ENCODE peak calls at places on chromosomes 4 and X, in seven cellular contexts. T is H9, P is IMR-90, W is mesendoderm, C is H1, Z is neuronal stem cell, E is mesenchymal stem cell. Q is an unnamed sample.

GRCh38 chr4:99471349-99471748 is 36.2 kb upstream of the ADH7 start:
- DNase-seq in T (no peak), P (no peak), W (peak), C (no peak), Z (no peak), E (no peak), Q (no peak)

GRCh38 chr4:14254806-14255445 is 627.4 kb upstream of the BOD1L1 start:
- DNase-seq in T (no peak), P (no peak), W (no peak), C (no peak), Z (no peak), E (no peak), Q (no peak)

GRCh38 chr4:66182651-66183050 is 512.4 kb upstream of the EPHA5 start:
- DNase-seq in T (no peak), P (no peak), W (no peak), C (no peak), Z (no peak), E (no peak), Q (no peak)

GRCh38 chr4:52369649-52370048 is 289.5 kb downstream of the USP46 start:
- DNase-seq in T (no peak), P (no peak), W (peak), C (no peak), Z (no peak), E (no peak), Q (peak)

GRCh38 chr4:122854444-122854843 is 27.8 kb downstream of the FGF2 start:
- DNase-seq in T (no peak), P (no peak), W (no peak), C (no peak), Z (no peak), E (no peak), Q (peak)

GRCh38 chrX:115531818-115532403 is 29.1 kb upstream of the PLS3 start:
- DNase-seq in T (no peak), P (peak), W (no peak), C (no peak), Z (no peak), E (peak), Q (no peak)

GRCh38 chrX:14356401-14356800 is 172.9 kb upstream of the GLRA2 start:
- DNase-seq in T (no peak), P (no peak), W (no peak), C (no peak), Z (no peak), E (peak), Q (no peak)

GRCh38 chrX:45852884-45853283 is 652.2 kb upstream of the DIPK2B start:
- DNase-seq in T (no peak), P (no peak), W (peak), C (no peak), Z (no peak), E (peak), Q (no peak)

GRCh38 chr4:61273237-61273636 is 73.1 kb downstream of the ADGRL3 start:
- DNase-seq in T (no peak), P (peak), W (no peak), C (no peak), Z (no peak), E (peak), Q (no peak)

GRCh38 chrX:103846395-103846794 is 14.3 kb upstream of the RAB9B start:
- DNase-seq in T (no peak), P (peak), W (no peak), C (no peak), Z (no peak), E (no peak), Q (no peak)

GRCh38 chr4:122819708-122820449 is 6.8 kb upstream of the FGF2 start:
- DNase-seq in T (no peak), P (peak), W (no peak), C (no peak), Z (no peak), E (peak), Q (no peak)

GRCh38 chrX:71936632-71937031 is 26.0 kb downstream of the NHSL2 start:
- DNase-seq in T (no peak), P (no peak), W (no peak), C (no peak), Z (no peak), E (no peak), Q (no peak)

GRCh38 chrX:7068939-7069367 is 78.6 kb upstream of the STS start:
- DNase-seq in T (peak), P (no peak), W (peak), C (no peak), Z (no peak), E (no peak), Q (peak)

GRCh38 chrX:132631579-132632232 is 142.9 kb upstream of the MBNL3 start:
- DNase-seq in T (no peak), P (peak), W (peak), C (no peak), Z (no peak), E (peak), Q (peak)

GRCh38 chr4:5747746-5748365 is 36.9 kb downstream of the EVC start:
- DNase-seq in T (no peak), P (peak), W (no peak), C (no peak), Z (no peak), E (peak), Q (peak)

GRCh38 chrX:3268804-3269203 is 77.6 kb downstream of the MXRA5 start:
- DNase-seq in T (no peak), P (peak), W (no peak), C (no peak), Z (no peak), E (peak), Q (no peak)

GRCh38 chrX:37380920-37381319 is 31.8 kb downstream of the PRRG1 start:
- DNase-seq in T (no peak), P (peak), W (no peak), C (no peak), Z (no peak), E (peak), Q (no peak)

GRCh38 chr4:22268350-22269025 is 247.4 kb downstream of the ADGRA3 start:
- DNase-seq in T (no peak), P (no peak), W (peak), C (no peak), Z (no peak), E (no peak), Q (no peak)
- H2AK5ac ChIP-seq in T (no peak), P (no peak), W (no peak), C (peak), Z (no peak), E (no peak), Q (no peak)

DNA sequence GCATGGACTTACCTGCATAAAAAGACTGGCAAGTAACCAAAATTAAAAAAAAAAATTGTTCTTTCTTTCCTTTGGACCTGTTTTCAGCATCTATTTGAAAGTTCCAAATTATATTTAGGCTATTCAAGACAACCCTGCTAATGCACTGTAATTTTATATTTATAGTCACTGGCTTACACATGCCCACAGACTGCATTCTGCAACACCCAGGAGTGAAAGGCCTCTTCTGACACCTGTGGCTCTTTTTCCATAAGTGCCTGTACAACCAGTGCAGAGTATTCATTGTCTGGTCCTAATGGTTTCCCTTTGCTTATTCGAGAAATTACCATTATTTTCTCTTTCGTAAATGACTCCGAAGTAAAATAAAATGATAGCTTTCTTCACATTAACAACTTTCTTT is 143.3 kb downstream of the RNF150 start:
- DNase-seq in T (no peak), P (no peak), W (no peak), C (no peak), Z (no peak), E (no peak), Q (no peak)
- H2AK5ac ChIP-seq in T (no peak), P (no peak), W (no peak), C (no peak), Z (no peak), E (no peak), Q (no peak)

GRCh38 chrX:114152801-114153200 is 431.1 kb upstream of the HTR2C start:
- DNase-seq in T (no peak), P (no peak), W (no peak), C (no peak), Z (no peak), E (no peak), Q (no peak)
- H2AK5ac ChIP-seq in T (no peak), P (no peak), W (no peak), C (no peak), Z (no peak), E (no peak), Q (no peak)

GRCh38 chr4:187085339-187085738 is 361.7 kb upstream of the FAT1 start:
- DNase-seq in T (no peak), P (no peak), W (no peak), C (no peak), Z (no peak), E (no peak), Q (no peak)
- H2AK5ac ChIP-seq in T (no peak), P (no peak), W (no peak), C (no peak), Z (no peak), E (no peak), Q (no peak)

GRCh38 chr4:148302416-148302815 is 139.8 kb downstream of the NR3C2 start:
- DNase-seq in T (no peak), P (no peak), W (no peak), C (no peak), Z (no peak), E (no peak), Q (peak)
- H2AK5ac ChIP-seq in T (no peak), P (no peak), W (no peak), C (no peak), Z (no peak), E (no peak), Q (no peak)

DNA sequence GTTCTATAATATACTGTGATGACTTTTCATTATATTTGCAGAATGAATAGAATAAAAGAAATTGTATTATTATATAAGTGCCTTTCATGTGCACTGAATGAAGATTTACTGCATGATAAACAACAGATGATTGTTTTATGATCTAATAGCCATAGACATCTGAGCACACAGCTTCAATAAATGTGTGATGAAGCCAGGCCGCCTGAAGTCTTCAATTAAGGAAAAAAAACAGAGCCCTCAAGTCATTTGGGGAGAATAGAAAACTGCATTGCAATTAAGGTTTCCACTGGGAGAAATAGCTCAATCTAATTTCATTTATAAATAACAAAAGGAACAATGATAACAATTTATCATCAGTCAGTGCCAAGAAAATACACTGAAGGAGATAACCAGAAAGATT is 955.2 kb downstream of the FSTL5 start:
- DNase-seq in T (no peak), P (no peak), W (no peak), C (no peak), Z (no peak), E (no peak), Q (no peak)
- H2AK5ac ChIP-seq in T (no peak), P (no peak), W (no peak), C (no peak), Z (no peak), E (no peak), Q (no peak)

GRCh38 chr4:16869594-16870245 is 28.7 kb downstream of the LDB2 start:
- DNase-seq in T (no peak), P (no peak), W (no peak), C (no peak), Z (no peak), E (no peak), Q (no peak)

GRCh38 chr4:16866974-16867373 is 31.5 kb downstream of the LDB2 start:
- DNase-seq in T (no peak), P (no peak), W (peak), C (no peak), Z (no peak), E (no peak), Q (no peak)

GRCh38 chr4:16868674-16869073 is 29.8 kb downstream of the LDB2 start:
- DNase-seq in T (no peak), P (no peak), W (peak), C (no peak), Z (no peak), E (no peak), Q (no peak)

GRCh38 chr4:16865897-16866283 is 32.6 kb downstream of the LDB2 start:
- DNase-seq in T (no peak), P (no peak), W (no peak), C (no peak), Z (no peak), E (no peak), Q (no peak)

GRCh38 chr4:16867827-16868226 is 30.6 kb downstream of the LDB2 start:
- DNase-seq in T (no peak), P (no peak), W (peak), C (no peak), Z (no peak), E (no peak), Q (no peak)
- H2AK5ac ChIP-seq in T (no peak), P (no peak), W (no peak), C (no peak), Z (no peak), E (no peak), Q (no peak)

GRCh38 chrX:11784543-11784942 is 26.5 kb downstream of the MSL3 start:
- DNase-seq in T (no peak), P (no peak), W (no peak), C (no peak), Z (no peak), E (no peak), Q (no peak)

GRCh38 chrX:11781734-11782370 is 23.8 kb downstream of the MSL3 start:
- DNase-seq in T (no peak), P (no peak), W (peak), C (no peak), Z (no peak), E (no peak), Q (no peak)

GRCh38 chrX:11786862-11787261 is 28.8 kb downstream of the MSL3 start:
- DNase-seq in T (no peak), P (peak), W (no peak), C (no peak), Z (no peak), E (peak), Q (no peak)

GRCh38 chrX:11781133-11781532 is 23.1 kb downstream of the MSL3 start:
- DNase-seq in T (no peak), P (no peak), W (no peak), C (no peak), Z (no peak), E (no peak), Q (no peak)
- H2AK5ac ChIP-seq in T (no peak), P (no peak), W (no peak), C (no peak), Z (no peak), E (no peak), Q (no peak)

DNA sequence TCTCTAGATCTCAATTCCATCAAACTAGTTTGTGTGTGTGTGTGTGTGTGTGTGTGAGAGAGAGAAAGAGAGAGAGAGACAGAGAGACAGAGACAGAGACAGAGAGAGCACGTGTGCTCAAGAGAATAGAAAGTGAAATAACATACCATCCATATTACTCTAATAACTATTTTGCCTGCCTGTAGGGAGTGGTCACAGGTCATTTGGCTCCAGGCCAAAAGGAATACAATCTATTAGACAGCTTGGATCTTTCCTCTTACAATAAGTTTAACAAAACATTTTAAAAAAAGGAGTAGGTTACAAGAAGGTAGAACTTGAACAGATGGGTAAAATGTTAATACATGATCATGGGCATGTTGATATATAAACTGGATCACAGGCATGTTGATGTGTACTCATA is 76.2 kb downstream of the COL4A6 start:
- DNase-seq in T (no peak), P (no peak), W (no peak), C (no peak), Z (no peak), E (peak), Q (no peak)
- H2AK5ac ChIP-seq in T (no peak), P (no peak), W (no peak), C (no peak), Z (no peak), E (no peak), Q (no peak)

GRCh38 chrX:65600106-65600505 is 65.5 kb upstream of the LAS1L start:
- DNase-seq in T (no peak), P (no peak), W (no peak), C (no peak), Z (no peak), E (no peak), Q (no peak)

GRCh38 chrX:65596270-65596669 is 61.7 kb upstream of the LAS1L start:
- DNase-seq in T (no peak), P (peak), W (peak), C (no peak), Z (no peak), E (peak), Q (no peak)

GRCh38 chrX:65601126-65601525 is 66.3 kb upstream of the MSN start:
- DNase-seq in T (no peak), P (no peak), W (no peak), C (no peak), Z (no peak), E (no peak), Q (no peak)

GRCh38 chrX:65598559-65599147 is 64.1 kb upstream of the LAS1L start:
- DNase-seq in T (no peak), P (no peak), W (no peak), C (no peak), Z (no peak), E (no peak), Q (no peak)

GRCh38 chrX:65601530-65602281 is 65.7 kb upstream of the MSN start:
- DNase-seq in T (no peak), P (peak), W (peak), C (no peak), Z (no peak), E (peak), Q (peak)
- H2AK5ac ChIP-seq in T (no peak), P (peak), W (no peak), C (no peak), Z (no peak), E (no peak), Q (no peak)